ENCODE peak calls at places on chromosomes 5 and 9, in six cellular contexts. N is GM12891, J is body of pancreas, H is WTC11, Y is NCI-H774, E is A549. U is an unnamed sample.

GRCh38 chr9:129746092-129746760 is 6.6 kb downstream of the PTGES start:
- DNase-seq in E (no peak), J (no peak), Y (no peak), N (no peak), H (no peak), U (peak)

GRCh38 chr9:124264812-124265211 is 7.1 kb downstream of the NEK6 start:
- DNase-seq in N (peak), H (no peak), E (no peak), Y (no peak), J (no peak), U (no peak)

GRCh38 chr5:32285489-32286138 is 27.1 kb downstream of the MTMR12 start:
- DNase-seq in N (no peak), Y (no peak), J (peak), H (no peak), E (no peak), U (no peak)

GRCh38 chr9:38039090-38039906 is 29.7 kb downstream of the SHB start:
- DNase-seq in H (no peak), Y (no peak), E (peak), J (no peak), N (no peak), U (peak)

GRCh38 chr9:125888220-125888619 is 141.0 kb downstream of the PBX3 start:
- DNase-seq in J (no peak), H (no peak), E (no peak), Y (no peak), N (no peak), U (no peak)

GRCh38 chr9:122106576-122106975 is 13.5 kb upstream of the TTLL11 start:
- DNase-seq in H (no peak), E (no peak), J (no peak), N (no peak), Y (no peak), U (peak)

GRCh38 chr5:143051244-143052058 is 281.3 kb downstream of the ARHGAP26 start:
- DNase-seq in H (no peak), N (no peak), Y (peak), J (peak), E (no peak), U (peak)

GRCh38 chr5:109805472-109805871 is 115.7 kb downstream of the MAN2A1 start:
- DNase-seq in H (no peak), N (no peak), Y (no peak), E (no peak), J (no peak), U (peak)

GRCh38 chr9:116574027-116574679 is 113.0 kb upstream of the TRIM32 start:
- DNase-seq in J (peak), Y (no peak), E (peak), H (no peak), N (no peak), U (peak)

GRCh38 chr9:129712595-129713524 is 40.0 kb downstream of the PTGES start:
- DNase-seq in N (no peak), H (no peak), E (no peak), J (peak), Y (no peak), U (peak)

GRCh38 chr9:118651511-118651910 is 717.7 kb downstream of the BRINP1 start:
- DNase-seq in E (no peak), Y (no peak), N (no peak), H (no peak), J (no peak), U (no peak)

GRCh38 chr5:2892601-2893000 is 141.1 kb upstream of the IRX2 start:
- DNase-seq in E (no peak), N (no peak), J (no peak), H (no peak), Y (no peak), U (no peak)

GRCh38 chr5:134136771-134137170 is 22.3 kb downstream of the TCF7 start:
- DNase-seq in J (no peak), E (no peak), N (no peak), Y (no peak), H (no peak), U (no peak)

GRCh38 chr5:134510970-134511795 is 14.3 kb upstream of the JADE2 start:
- DNase-seq in H (peak), Y (no peak), E (peak), J (peak), N (no peak), U (peak)

GRCh38 chr5:40221796-40222195 is 457.9 kb upstream of the PTGER4 start:
- DNase-seq in H (no peak), N (no peak), Y (no peak), E (no peak), J (no peak), U (peak)

GRCh38 chr5:56479701-56480304 is 246.7 kb upstream of the ANKRD55 start:
- DNase-seq in N (no peak), E (no peak), J (no peak), Y (no peak), H (no peak), U (no peak)

GRCh38 chr9:133715866-133716563 is 22.1 kb downstream of the SARDH start:
- DNase-seq in J (no peak), N (no peak), Y (peak), H (peak), E (no peak), U (peak)

GRCh38 chr5:32272746-32273145 is 40.0 kb downstream of the MTMR12 start:
- DNase-seq in E (no peak), N (no peak), H (no peak), Y (no peak), J (no peak), U (no peak)

GRCh38 chr9:14661421-14662059 is 31.7 kb downstream of the ZDHHC21 start:
- DNase-seq in J (no peak), N (no peak), E (peak), Y (peak), H (no peak), U (peak)

GRCh38 chr9:124218438-124219289 is 39.1 kb upstream of the NEK6 start:
- DNase-seq in Y (no peak), E (peak), H (no peak), N (peak), J (peak), U (peak)

GRCh38 chr9:99868845-99869244 is 37.6 kb upstream of the STX17 start:
- DNase-seq in E (no peak), H (no peak), J (no peak), N (peak), Y (no peak), U (no peak)

GRCh38 chr9:134283692-134284265 is 42.5 kb upstream of the RXRA start:
- DNase-seq in J (no peak), N (no peak), Y (no peak), H (no peak), E (no peak), U (no peak)

GRCh38 chr9:93203713-93204469 is 20.0 kb downstream of the WNK2 start:
- DNase-seq in H (no peak), N (no peak), J (no peak), Y (no peak), E (no peak), U (no peak)